ENCODE peak calls at places on chromosomes 5 and 9, in eight cellular contexts. F is suprapubic skin; U is sigmoid colon; D is left ventricle myocardium inferior; B is body of pancreas; E is CD4-positive, CD25-positive, alpha-beta regulatory T cell; I is neuronal stem cell; C is CD4-positive, alpha-beta memory T cell. K is an unnamed sample. For H3K4me1, the result is how much of the 10 kb centered on the place peaks cover.

GRCh38 chr5:180133060-180133459 is 61.5 kb upstream of the RNF130 start:
- DNase-seq in C (no peak), F (peak), D (no peak), I (no peak), B (no peak), U (no peak), E (no peak), K (no peak)

GRCh38 chr5:72206160-72206559 is 98.9 kb downstream of the MAP1B start:
- DNase-seq in D (no peak), B (no peak), F (no peak), I (no peak), U (no peak), C (no peak), E (no peak), K (no peak)

GRCh38 chr9:93721417-93721965 is 145.1 kb downstream of the PHF2 start:
- DNase-seq in C (no peak), E (no peak), U (no peak), I (no peak), F (no peak), B (no peak), D (no peak), K (no peak)

GRCh38 chr5:128228506-128228905 is 144.9 kb downstream of the SLC12A2 start:
- DNase-seq in E (no peak), I (no peak), B (no peak), U (no peak), D (no peak), C (no peak), F (no peak), K (no peak)

GRCh38 chr9:75299324-75299723 is 211.0 kb downstream of the OSTF1 start:
- DNase-seq in U (no peak), E (no peak), C (no peak), F (no peak), B (no peak), D (no peak), I (no peak), K (no peak)

GRCh38 chr9:92983984-92984589 is 36.8 kb downstream of the FGD3 start:
- DNase-seq in F (no peak), B (no peak), C (no peak), U (no peak), D (no peak), E (no peak), I (peak), K (no peak)

GRCh38 chr5:39639618-39640078 is 214.9 kb upstream of the DAB2 start:
- DNase-seq in C (no peak), I (no peak), U (no peak), D (no peak), E (no peak), B (no peak), F (no peak), K (no peak)

GRCh38 chr9:96149881-96150280 is 152.1 kb downstream of the HSD17B3 start:
- DNase-seq in E (no peak), U (no peak), F (no peak), C (peak), I (no peak), D (no peak), B (no peak), K (no peak)

GRCh38 chr9:90300901-90301688 is 341.5 kb downstream of the DIRAS2 start:
- DNase-seq in E (no peak), I (no peak), D (peak), C (no peak), U (no peak), F (no peak), B (peak), K (peak)

GRCh38 chr5:160846642-160847041 is 5.4 kb downstream of the ATP10B start:
- DNase-seq in C (no peak), E (no peak), I (no peak), F (no peak), B (no peak), D (no peak), U (no peak), K (no peak)

GRCh38 chr9:122309861-122310260 is 45.2 kb downstream of the MRRF start:
- DNase-seq in U (no peak), F (no peak), I (no peak), E (no peak), B (no peak), C (no peak), D (no peak), K (no peak)

GRCh38 chr5:39208471-39208870 is 10.9 kb downstream of the FYB1 start:
- DNase-seq in D (no peak), E (no peak), B (no peak), F (no peak), C (no peak), U (no peak), I (no peak), K (no peak)

GRCh38 chr9:115694014-115694413 is 459.6 kb upstream of the PAPPA start:
- DNase-seq in F (no peak), D (no peak), B (peak), I (peak), E (no peak), C (no peak), U (no peak), K (no peak)

GRCh38 chr5:170362102-170362501 is 27.1 kb downstream of the KCNMB1 start:
- DNase-seq in F (no peak), C (no peak), I (no peak), B (peak), E (no peak), U (peak), D (peak), K (no peak)

GRCh38 chr9:111350556-111350955 is 20.5 kb upstream of the OR2K2 start:
- DNase-seq in E (no peak), D (no peak), C (no peak), U (no peak), I (no peak), F (no peak), B (no peak), K (no peak)

GRCh38 chr5:54991446-54991845 is 6.1 kb upstream of the ESM1 start:
- DNase-seq in D (no peak), F (no peak), U (no peak), C (no peak), E (no peak), B (no peak), I (no peak), K (no peak)

GRCh38 chr9:124135813-124136365 is 121.9 kb upstream of the NEK6 start:
- DNase-seq in B (no peak), U (no peak), E (no peak), D (no peak), C (no peak), F (no peak), I (no peak), K (no peak)

GRCh38 chr5:174533127-174533453 is 191.3 kb upstream of the MSX2 start:
- DNase-seq in I (no peak), D (no peak), F (no peak), C (no peak), U (no peak), E (no peak), B (no peak), K (no peak)
- H3K4me3 ChIP-seq in I (no peak), D (no peak), F (no peak), C (no peak), U (no peak), E (no peak), B (no peak), K (no peak)

GRCh38 chr5:14184082-14184481 is 40.9 kb downstream of the TRIO start:
- DNase-seq in U (no peak), E (no peak), I (no peak), D (no peak), F (no peak), C (no peak), B (no peak), K (no peak)

GRCh38 chr5:14184725-14185124 is 41.6 kb downstream of the TRIO start:
- DNase-seq in E (no peak), U (no peak), B (no peak), C (no peak), D (no peak), F (no peak), I (no peak), K (no peak)

GRCh38 chr5:14186132-14186830 is 43.1 kb downstream of the TRIO start:
- DNase-seq in F (no peak), B (no peak), U (no peak), I (no peak), E (no peak), D (no peak), C (no peak), K (no peak)

GRCh38 chr5:14187157-14187556 is 44.0 kb downstream of the TRIO start:
- DNase-seq in C (no peak), E (no peak), I (no peak), D (no peak), B (no peak), F (no peak), U (no peak), K (no peak)

DNA sequence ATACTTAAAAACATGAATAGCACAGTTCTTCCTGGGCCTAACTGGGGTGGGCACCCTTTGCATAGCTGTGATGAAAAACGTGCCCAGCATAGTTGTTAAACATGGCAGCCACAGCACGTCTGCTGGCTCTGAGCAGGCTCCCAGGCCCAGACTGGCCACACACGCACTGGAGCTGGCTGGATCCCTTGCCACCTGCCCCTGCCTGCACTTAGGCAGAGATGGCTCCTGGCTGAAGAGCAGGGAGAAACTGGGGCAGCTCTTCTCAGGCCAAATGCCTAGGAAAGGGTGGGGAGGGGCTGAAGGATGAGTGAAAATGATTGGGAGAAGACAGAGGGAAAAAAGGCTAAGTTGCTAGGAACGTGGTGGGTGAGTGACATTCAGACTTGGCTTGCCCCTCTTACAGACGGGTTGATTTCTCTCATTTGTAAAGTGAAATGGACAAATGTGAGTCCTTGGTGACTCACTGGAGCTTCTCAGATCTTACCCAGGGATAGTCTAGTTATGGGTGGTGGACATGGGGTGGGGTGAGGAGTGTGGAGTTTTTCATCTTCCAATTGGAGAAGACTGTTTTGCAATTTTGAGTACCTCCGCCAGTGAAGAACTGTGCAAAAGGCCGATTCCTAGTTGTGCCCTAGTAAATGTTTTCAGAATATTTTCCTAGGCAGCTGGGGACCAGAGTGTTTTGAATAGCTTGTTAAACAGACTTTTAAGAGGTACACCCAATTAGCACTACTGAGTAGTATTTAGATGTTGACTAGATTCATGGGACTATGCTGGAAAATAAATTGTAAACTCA is 42.4 kb downstream of the TRIO start:
- DNase-seq in U (no peak), B (no peak), C (no peak), E (no peak), I (no peak), D (no peak), F (no peak), K (no peak)
- H3K4me1 ChIP-seq in U (half or more), B (under half), C (under half), E (under half), I (under half), D (half or more), F (half or more), K (under half)

GRCh38 chr9:84926793-84927192 is 257.3 kb downstream of the NTRK2 start:
- DNase-seq in C (no peak), B (no peak), E (no peak), F (no peak), I (no peak), U (no peak), D (no peak), K (no peak)
- H3K27ac ChIP-seq in C (no peak), B (no peak), E (no peak), F (no peak), I (no peak), U (no peak), D (no peak), K (no peak)

GRCh38 chr5:133081036-133081435 is 29.2 kb downstream of the HSPA4 start:
- DNase-seq in B (no peak), D (no peak), C (no peak), F (no peak), I (no peak), U (no peak), E (no peak), K (no peak)

GRCh38 chr5:133082128-133082527 is 30.3 kb downstream of the HSPA4 start:
- DNase-seq in C (no peak), D (no peak), E (no peak), F (no peak), B (no peak), I (no peak), U (no peak), K (no peak)

GRCh38 chr5:133083901-133084300 is 32.1 kb downstream of the HSPA4 start:
- DNase-seq in U (no peak), B (no peak), D (no peak), E (no peak), I (no peak), C (no peak), F (no peak), K (no peak)

GRCh38 chr5:133079048-133079447 is 27.2 kb downstream of the HSPA4 start:
- DNase-seq in C (no peak), D (no peak), B (no peak), F (no peak), E (no peak), U (no peak), I (no peak), K (no peak)

GRCh38 chr5:133081716-133082115 is 29.9 kb downstream of the HSPA4 start:
- DNase-seq in B (no peak), D (no peak), F (no peak), C (no peak), U (no peak), E (no peak), I (no peak), K (no peak)
- H3K4me3 ChIP-seq in B (no peak), D (no peak), F (no peak), C (no peak), U (no peak), E (no peak), I (no peak), K (no peak)

DNA sequence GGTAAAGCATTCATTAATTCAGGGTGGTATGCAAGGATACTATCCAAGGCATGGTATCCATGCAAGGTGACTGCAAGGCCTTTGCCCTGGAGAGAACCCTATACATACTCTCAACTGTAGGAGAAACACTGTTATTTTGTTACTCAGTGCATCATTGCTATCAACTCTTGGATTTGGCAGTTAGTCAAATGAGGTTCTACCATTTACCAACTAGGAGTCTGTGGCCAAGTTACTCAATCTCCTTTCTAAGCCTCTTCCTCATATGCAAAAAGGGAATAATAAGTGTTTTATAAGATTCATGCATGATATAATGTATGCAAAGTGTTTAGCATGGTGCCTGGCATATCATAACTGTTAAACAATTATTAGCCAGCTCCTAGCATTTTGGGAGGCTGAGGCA is 4.0 kb downstream of the PCDHGC3 start:
- DNase-seq in I (no peak), C (no peak), U (no peak), D (no peak), F (no peak), B (no peak), E (no peak), K (no peak)
- H3K4me1 ChIP-seq in I (under half), C (under half), U (half or more), D (half or more), F (half or more), B (under half), E (under half), K (half or more)

DNA sequence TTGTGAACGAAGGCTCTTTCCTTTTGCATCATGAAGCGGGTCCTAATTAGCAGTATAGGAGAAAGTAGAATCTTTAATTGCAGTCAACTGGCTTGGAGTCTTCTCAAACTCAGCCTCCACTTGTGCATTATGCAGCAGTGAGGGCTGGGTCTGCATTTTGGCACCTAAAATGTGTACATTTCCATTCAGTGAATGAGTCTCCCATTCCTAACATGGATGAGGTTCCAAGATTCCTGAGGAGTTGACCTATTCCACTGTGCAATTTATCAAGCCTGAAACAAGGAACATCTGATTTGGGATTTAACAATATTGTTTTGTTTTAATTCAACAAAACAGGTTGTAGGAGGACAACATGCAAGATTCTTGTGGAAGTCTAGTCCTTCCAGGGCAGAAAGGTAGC is 171.8 kb upstream of the S1PR3 start:
- DNase-seq in U (no peak), I (no peak), C (no peak), F (no peak), B (no peak), D (no peak), E (no peak), K (no peak)
- H3K27ac ChIP-seq in U (no peak), I (no peak), C (no peak), F (no peak), B (no peak), D (no peak), E (no peak), K (no peak)